ENCODE peak calls at places on chromosomes 3 and 15, in ten cellular contexts. K is IMR-90; L is mesenchymal stem cell; Y is CD8-positive, alpha-beta memory T cell; U is lower lobe of right lung; I is transverse colon; G is left ventricle myocardium inferior; E is upper lobe of left lung; X is fibroblast of lung; M is sigmoid colon. P is an unnamed sample. For H3K36me3, the result is how much of the 10 kb centered on the place peaks cover.

GRCh38 chr3:193945126-193945525 is 190.8 kb upstream of the HES1 start:
- DNase-seq in G (no peak), L (no peak), Y (no peak), I (no peak), E (no peak), U (no peak), X (peak), K (no peak), M (no peak), P (no peak)

GRCh38 chr3:72158639-72159005 is 373.7 kb upstream of the PROK2 start:
- DNase-seq in K (no peak), E (no peak), Y (no peak), M (no peak), U (no peak), X (no peak), I (no peak), L (no peak), G (no peak), P (no peak)

GRCh38 chr15:90674476-90674875 is 42.7 kb upstream of the BLM start:
- DNase-seq in Y (no peak), X (peak), U (no peak), I (no peak), E (no peak), M (no peak), K (peak), G (no peak), L (no peak), P (no peak)

GRCh38 chr3:197554196-197554561 is 1.6 kb downstream of the BDH1 start:
- DNase-seq in G (no peak), X (no peak), I (no peak), Y (no peak), K (no peak), U (no peak), M (no peak), E (no peak), L (no peak), P (no peak)

GRCh38 chr15:68083463-68083862 is 29.3 kb downstream of the PIAS1 start:
- DNase-seq in K (no peak), Y (no peak), U (no peak), I (no peak), M (no peak), L (no peak), X (no peak), E (no peak), G (no peak), P (no peak)

GRCh38 chr3:129009266-129009665 is 8.2 kb downstream of the EFCC1 start:
- DNase-seq in M (no peak), K (no peak), Y (no peak), I (no peak), E (no peak), X (no peak), U (no peak), G (no peak), L (no peak), P (no peak)

GRCh38 chr15:29708519-29708918 is 113.7 kb downstream of the TJP1 start:
- DNase-seq in X (no peak), E (no peak), Y (no peak), M (no peak), U (no peak), G (no peak), K (no peak), L (no peak), I (no peak), P (no peak)

GRCh38 chr15:69181419-69181818 is 21.0 kb downstream of the GLCE start:
- DNase-seq in M (no peak), E (no peak), X (peak), I (no peak), G (no peak), L (no peak), Y (no peak), U (no peak), K (peak), P (no peak)

GRCh38 chr3:190368871-190369270 is 19.1 kb upstream of the CLDN16 start:
- DNase-seq in I (no peak), M (no peak), E (no peak), L (no peak), K (no peak), Y (no peak), G (no peak), U (no peak), X (no peak), P (no peak)

GRCh38 chr15:78001656-78002055 is 75.9 kb downstream of the TBC1D2B start:
- DNase-seq in U (peak), I (no peak), Y (no peak), X (no peak), M (peak), L (no peak), K (no peak), E (no peak), G (no peak), P (no peak)

GRCh38 chr3:182412066-182412465 is 381.2 kb upstream of the ATP11B start:
- DNase-seq in E (no peak), G (no peak), K (no peak), L (no peak), Y (no peak), U (no peak), X (peak), M (no peak), I (no peak), P (no peak)

GRCh38 chr15:75159244-75159643 is 42.4 kb upstream of the C15orf39 start:
- DNase-seq in M (no peak), K (no peak), L (no peak), G (no peak), Y (no peak), X (no peak), U (no peak), E (no peak), I (no peak), P (no peak)

GRCh38 chr3:130950641-130951040 is 56.8 kb downstream of the ATP2C1 start:
- DNase-seq in M (no peak), E (no peak), L (peak), Y (no peak), I (no peak), X (peak), U (no peak), K (peak), G (no peak), P (no peak)

GRCh38 chr3:186380622-186381380 is 18.8 kb upstream of the DGKG start:
- DNase-seq in Y (no peak), E (no peak), U (no peak), I (no peak), K (peak), M (no peak), L (no peak), X (peak), G (peak), P (no peak)

GRCh38 chr15:81776961-81777360 is 268.9 kb downstream of the MEX3B start:
- DNase-seq in E (no peak), G (no peak), Y (no peak), K (no peak), X (no peak), U (no peak), M (no peak), I (no peak), L (no peak), P (no peak)

GRCh38 chr3:33791477-33792166 is 6.8 kb upstream of the PDCD6IP start:
- DNase-seq in U (peak), X (no peak), M (no peak), E (no peak), K (peak), L (peak), Y (no peak), G (no peak), I (peak), P (no peak)

GRCh38 chr3:167559922-167560321 is 86.1 kb upstream of the SERPINI2 start:
- DNase-seq in G (no peak), K (no peak), X (no peak), I (no peak), E (no peak), Y (no peak), M (no peak), U (no peak), L (no peak), P (no peak)

GRCh38 chr3:61061092-61061723 is 190.0 kb downstream of the FHIT start:
- DNase-seq in L (no peak), U (no peak), Y (no peak), X (no peak), M (no peak), E (no peak), I (no peak), K (no peak), G (no peak), P (no peak)

GRCh38 chr3:4977001-4977888 is 2.0 kb upstream of the BHLHE40 start:
- DNase-seq in L (peak), G (peak), M (peak), Y (peak), K (peak), I (peak), E (peak), U (peak), X (peak), P (no peak)

GRCh38 chr3:195522254-195523023 is 20.7 kb downstream of the PPP1R2 start:
- DNase-seq in U (no peak), K (peak), E (no peak), G (no peak), L (peak), M (no peak), I (no peak), X (no peak), Y (no peak), P (no peak)

GRCh38 chr3:4302747-4303146 is 422 bp upstream of the SETMAR start:
- DNase-seq in X (no peak), Y (no peak), U (no peak), G (no peak), M (peak), E (no peak), K (no peak), L (no peak), I (no peak), P (no peak)

GRCh38 chr3:107235193-107235922 is 141.9 kb upstream of the CCDC54 start:
- DNase-seq in X (peak), U (no peak), L (peak), M (no peak), K (peak), Y (no peak), G (no peak), I (no peak), E (no peak), P (no peak)

GRCh38 chr15:62020576-62021160 is 39.6 kb downstream of the VPS13C start:
- DNase-seq in G (no peak), X (peak), E (no peak), L (no peak), I (no peak), M (no peak), Y (no peak), U (no peak), K (peak), P (no peak)

GRCh38 chr3:4355401-4356224 is 52.4 kb downstream of the SETMAR start:
- DNase-seq in M (no peak), L (no peak), U (no peak), K (no peak), G (peak), I (no peak), Y (no peak), X (peak), E (no peak), P (no peak)

GRCh38 chr15:41013698-41014414 is 60.6 kb downstream of the CHAC1 start:
- DNase-seq in K (peak), U (no peak), M (no peak), Y (no peak), X (no peak), E (no peak), L (peak), I (no peak), G (no peak), P (no peak)

GRCh38 chr15:33119865-33120264 is 74.6 kb downstream of the FMN1 start:
- DNase-seq in K (no peak), E (no peak), U (no peak), M (no peak), G (no peak), X (no peak), L (no peak), I (no peak), Y (no peak), P (no peak)
- H3K27ac ChIP-seq in K (no peak), E (no peak), U (no peak), M (no peak), G (no peak), X (no peak), L (no peak), I (no peak), Y (no peak), P (no peak)

GRCh38 chr15:45589296-45589695 is 2.1 kb downstream of the BLOC1S6 start:
- DNase-seq in M (no peak), X (peak), E (no peak), K (peak), L (no peak), I (no peak), U (no peak), Y (no peak), G (no peak), P (no peak)

GRCh38 chr15:45587861-45588170 is 637 bp downstream of the BLOC1S6 start:
- DNase-seq in E (no peak), M (no peak), I (no peak), X (no peak), G (no peak), Y (no peak), U (no peak), L (no peak), K (no peak), P (no peak)

GRCh38 chr15:45585069-45585468 is 2.1 kb upstream of the BLOC1S6 start:
- DNase-seq in X (no peak), Y (no peak), L (no peak), M (no peak), G (no peak), I (no peak), K (no peak), U (no peak), E (no peak), P (no peak)

GRCh38 chr15:45586990-45587860 is at the start of gene BLOC1S6:
- DNase-seq in X (peak), L (peak), K (peak), G (peak), U (peak), I (peak), Y (peak), E (peak), M (peak), P (peak)

GRCh38 chr15:45588199-45588910 is 1.2 kb downstream of the BLOC1S6 start:
- DNase-seq in K (peak), Y (no peak), I (no peak), X (peak), E (no peak), M (no peak), G (no peak), L (peak), U (no peak), P (no peak)
- H3K4me3 ChIP-seq in K (peak), Y (peak), I (peak), X (peak), E (peak), M (peak), G (peak), L (no peak), U (peak), P (peak)

GRCh38 chr3:151400341-151400740 is 15.8 kb upstream of the P2RY12 start:
- DNase-seq in U (no peak), K (no peak), I (no peak), G (no peak), L (no peak), X (no peak), Y (no peak), E (no peak), M (no peak), P (no peak)

GRCh38 chr3:151402349-151402748 is 17.8 kb upstream of the P2RY12 start:
- DNase-seq in I (no peak), U (no peak), M (no peak), E (no peak), G (no peak), L (no peak), X (no peak), K (no peak), Y (no peak), P (no peak)

GRCh38 chr3:151395806-151396205 is 11.3 kb upstream of the P2RY12 start:
- DNase-seq in U (no peak), K (peak), E (no peak), X (peak), L (peak), Y (no peak), G (no peak), I (no peak), M (no peak), P (no peak)

GRCh38 chr3:151394611-151395010 is 10.1 kb upstream of the P2RY12 start:
- DNase-seq in I (no peak), M (no peak), Y (no peak), G (no peak), L (no peak), K (no peak), X (no peak), U (no peak), E (peak), P (no peak)

GRCh38 chr3:151398895-151399294 is 14.3 kb upstream of the P2RY12 start:
- DNase-seq in L (no peak), G (no peak), M (no peak), K (no peak), U (no peak), Y (no peak), E (no peak), X (no peak), I (no peak), P (no peak)
- H3K36me3 ChIP-seq in L (under half), G (under half), M (under half), K (under half), U (under half), Y (under half), E (under half), X (under half), I (under half), P (under half)

GRCh38 chr3:99866167-99866810 is 48.6 kb downstream of the CMSS1 start:
- DNase-seq in U (no peak), Y (no peak), G (no peak), K (peak), M (no peak), E (no peak), L (peak), I (no peak), X (peak), P (no peak)
- H3K27ac ChIP-seq in U (no peak), Y (no peak), G (peak), K (peak), M (peak), E (no peak), L (peak), I (peak), X (peak), P (no peak)

DNA sequence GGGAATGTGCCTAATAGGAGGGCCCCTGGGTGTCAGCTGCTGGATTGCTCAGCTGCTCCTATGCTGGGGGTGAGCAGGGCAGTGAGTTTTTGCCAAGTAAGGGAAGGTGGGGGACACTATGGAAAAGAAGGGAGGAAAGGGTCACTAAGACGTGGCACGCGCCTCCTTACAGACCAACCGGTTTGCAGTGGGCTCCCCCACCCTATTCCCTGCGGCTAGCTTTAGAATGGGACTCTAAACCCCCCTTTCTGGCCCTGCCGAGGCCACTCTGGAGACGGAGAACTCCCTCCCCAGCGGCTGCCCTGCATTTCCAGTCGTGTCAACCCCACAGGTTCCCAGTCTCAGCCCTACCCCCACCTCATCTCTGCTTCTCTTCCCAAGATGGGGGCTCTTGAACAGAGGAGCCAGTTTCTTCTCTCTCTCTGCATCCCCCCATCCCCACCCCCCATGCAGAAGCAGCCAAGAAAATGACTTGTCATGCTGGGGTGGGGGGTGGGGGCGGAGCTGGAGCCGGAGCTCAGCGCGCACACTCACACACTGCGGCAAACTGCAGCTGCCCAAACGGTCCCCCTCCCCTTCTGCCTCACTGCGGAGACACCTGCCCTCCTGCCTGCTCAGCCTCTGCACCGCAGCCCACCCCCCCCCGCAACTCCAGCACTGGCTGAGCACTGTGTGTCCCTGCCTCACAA is 809 bp downstream of the MAP1A start:
- DNase-seq in M (no peak), Y (no peak), E (no peak), X (peak), U (no peak), I (no peak), G (no peak), K (peak), L (peak), P (no peak)
- H3K4me3 ChIP-seq in M (peak), Y (no peak), E (no peak), X (peak), U (peak), I (peak), G (peak), K (peak), L (peak), P (peak)

GRCh38 chr15:25068696-25069095 is 113.9 kb downstream of the SNRPN start:
- DNase-seq in L (no peak), Y (no peak), U (no peak), G (no peak), I (no peak), M (no peak), E (no peak), X (no peak), K (no peak), P (no peak)
- H3K36me3 ChIP-seq in L (half or more), Y (half or more), U (half or more), G (half or more), I (under half), M (half or more), E (half or more), X (under half), K (half or more), P (half or more)

GRCh38 chr15:98720577-98720976 is 72.2 kb downstream of the IGF1R start:
- DNase-seq in G (no peak), L (no peak), K (no peak), I (no peak), M (no peak), U (no peak), Y (no peak), X (peak), E (no peak), P (no peak)

GRCh38 chr15:98721166-98721565 is 72.8 kb downstream of the IGF1R start:
- DNase-seq in E (no peak), U (no peak), I (no peak), Y (no peak), M (no peak), G (no peak), K (peak), X (no peak), L (peak), P (no peak)

GRCh38 chr15:98718426-98719168 is 70.3 kb downstream of the IGF1R start:
- DNase-seq in I (no peak), G (no peak), M (no peak), Y (no peak), E (peak), L (no peak), X (no peak), K (no peak), U (no peak), P (no peak)

GRCh38 chr15:98719169-98719515 is 70.8 kb downstream of the IGF1R start:
- DNase-seq in I (no peak), L (peak), U (no peak), K (no peak), X (peak), M (no peak), E (no peak), G (no peak), Y (no peak), P (no peak)

DNA sequence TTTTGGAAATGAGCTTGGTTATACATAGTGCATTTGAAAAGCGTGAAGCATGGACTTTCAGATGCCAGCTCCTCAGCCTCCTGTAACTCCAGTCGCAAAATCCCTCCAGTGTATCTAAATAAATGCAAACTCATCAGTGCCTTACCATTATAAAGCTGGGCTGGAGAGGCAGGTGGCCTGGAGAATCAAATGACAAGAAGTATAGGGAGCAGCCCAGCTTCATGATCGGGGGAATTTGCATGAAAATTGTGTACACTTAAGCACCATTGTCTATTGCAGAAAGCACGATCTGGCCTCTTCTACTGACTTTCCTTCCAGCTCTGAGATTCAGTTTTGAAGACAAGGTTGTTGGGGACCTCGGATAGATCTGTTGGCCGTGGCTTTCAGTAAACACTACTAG is 71.7 kb downstream of the IGF1R start:
- DNase-seq in M (no peak), U (no peak), I (no peak), Y (no peak), E (no peak), G (no peak), X (no peak), K (no peak), L (no peak), P (no peak)
- H3K27ac ChIP-seq in M (no peak), U (no peak), I (no peak), Y (no peak), E (no peak), G (peak), X (no peak), K (no peak), L (no peak), P (no peak)

P was measured in esophagus squamous epithelium.